ENCODE peak calls at places on chromosome 12, in five cellular contexts. One of them, this sample, is unnamed.

GRCh38 chr12:79309039-79309438 is 381.7 kb downstream of the PAWR start:
- DNase-seq in transverse colon: no peak
- DNase-seq in right cardiac atrium: no peak
- DNase-seq in skeletal muscle cell: no peak
- DNase-seq in retinal pigment epithelial cell: no peak
- DNase-seq in this sample: no peak

GRCh38 chr12:16880864-16881285 is 274.9 kb upstream of the LMO3 start:
- DNase-seq in transverse colon: peak; percentile 20
- DNase-seq in right cardiac atrium: no peak
- DNase-seq in skeletal muscle cell: no peak
- DNase-seq in retinal pigment epithelial cell: peak; percentile 34
- DNase-seq in this sample: peak; percentile 60

GRCh38 chr12:49962861-49963765 is 1.4 kb downstream of the AQP5 start:
- DNase-seq in transverse colon: peak; percentile 66
- DNase-seq in right cardiac atrium: peak; percentile 91
- DNase-seq in skeletal muscle cell: no peak
- DNase-seq in retinal pigment epithelial cell: peak; percentile 66
- DNase-seq in this sample: peak; percentile 90

GRCh38 chr12:68613209-68613904 is 2.7 kb downstream of the RAP1B start:
- DNase-seq in transverse colon: no peak
- DNase-seq in right cardiac atrium: no peak
- DNase-seq in skeletal muscle cell: no peak
- DNase-seq in retinal pigment epithelial cell: no peak
- DNase-seq in this sample: no peak

GRCh38 chr12:42474391-42474790 is 115.2 kb downstream of the PRICKLE1 start:
- DNase-seq in transverse colon: no peak
- DNase-seq in right cardiac atrium: no peak
- DNase-seq in skeletal muscle cell: no peak
- DNase-seq in retinal pigment epithelial cell: no peak
- DNase-seq in this sample: no peak

GRCh38 chr12:53245289-53245688 is 13.3 kb upstream of the RARG start:
- DNase-seq in transverse colon: no peak
- DNase-seq in right cardiac atrium: no peak
- DNase-seq in skeletal muscle cell: no peak
- DNase-seq in retinal pigment epithelial cell: no peak
- DNase-seq in this sample: no peak

GRCh38 chr12:57461326-57461903 is 1.8 kb downstream of the GLI1 start:
- DNase-seq in transverse colon: peak; percentile 78
- DNase-seq in right cardiac atrium: peak; percentile 91
- DNase-seq in skeletal muscle cell: no peak
- DNase-seq in retinal pigment epithelial cell: no peak
- DNase-seq in this sample: no peak

GRCh38 chr12:69821441-69822204 is 3.4 kb upstream of the MYRFL start:
- DNase-seq in transverse colon: no peak
- DNase-seq in right cardiac atrium: no peak
- DNase-seq in skeletal muscle cell: peak; percentile 69
- DNase-seq in retinal pigment epithelial cell: peak; percentile 87
- DNase-seq in this sample: no peak

GRCh38 chr12:42450248-42450647 is 124.3 kb downstream of the PPHLN1 start:
- DNase-seq in transverse colon: no peak
- DNase-seq in right cardiac atrium: no peak
- DNase-seq in skeletal muscle cell: peak; percentile 63
- DNase-seq in retinal pigment epithelial cell: no peak
- DNase-seq in this sample: no peak

GRCh38 chr12:63862187-63863107 is 17.9 kb downstream of the SRGAP1 start:
- DNase-seq in transverse colon: peak; percentile 76
- DNase-seq in right cardiac atrium: peak; percentile 52
- DNase-seq in skeletal muscle cell: no peak
- DNase-seq in retinal pigment epithelial cell: no peak
- DNase-seq in this sample: peak; percentile 76

GRCh38 chr12:43847427-43847826 is 11.5 kb downstream of the TMEM117 start:
- DNase-seq in transverse colon: no peak
- DNase-seq in right cardiac atrium: no peak
- DNase-seq in skeletal muscle cell: no peak
- DNase-seq in retinal pigment epithelial cell: peak; percentile 56
- DNase-seq in this sample: no peak

DNA sequence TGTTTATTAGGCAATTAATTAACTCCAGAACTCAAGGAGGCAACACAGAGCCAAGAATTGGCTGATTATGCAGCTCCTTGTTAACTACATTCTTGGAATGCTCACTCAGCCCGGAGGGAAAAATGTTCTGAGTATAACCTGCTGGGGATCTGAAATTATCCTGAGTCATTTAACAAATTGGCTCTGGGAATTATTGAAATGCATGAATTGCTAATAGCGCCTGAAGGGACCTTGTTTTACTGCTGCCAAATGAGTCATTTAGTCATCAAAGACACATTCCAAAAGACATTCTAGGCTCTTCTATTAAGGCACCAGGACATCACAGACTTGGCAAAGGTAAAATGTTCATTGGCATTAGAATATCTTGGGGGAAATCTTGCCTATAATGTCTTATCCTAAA is 13.0 kb downstream of the TMEM52B start:
- DNase-seq in transverse colon: no peak
- DNase-seq in right cardiac atrium: no peak
- DNase-seq in skeletal muscle cell: no peak
- DNase-seq in retinal pigment epithelial cell: peak; percentile 74
- DNase-seq in this sample: no peak
- H3K4me3 ChIP-seq in transverse colon: no peak overlapping the region
- H3K4me3 ChIP-seq in right cardiac atrium: no peak overlapping the region
- H3K4me3 ChIP-seq in skeletal muscle cell: no peak overlapping the region
- H3K4me3 ChIP-seq in retinal pigment epithelial cell: no peak overlapping the region
- H3K4me3 ChIP-seq in this sample: no peak overlapping the region

GRCh38 chr12:56219840-56220239 is 1.9 kb downstream of the RNF41 start:
- DNase-seq in transverse colon: no peak
- DNase-seq in right cardiac atrium: no peak
- DNase-seq in skeletal muscle cell: no peak
- DNase-seq in retinal pigment epithelial cell: no peak
- DNase-seq in this sample: no peak
- H3K4me3 ChIP-seq in transverse colon: no peak overlapping the region
- H3K4me3 ChIP-seq in right cardiac atrium: no peak overlapping the region
- H3K4me3 ChIP-seq in skeletal muscle cell: no peak overlapping the region
- H3K4me3 ChIP-seq in retinal pigment epithelial cell: peak overlapping the region; percentile 20
- H3K4me3 ChIP-seq in this sample: no peak overlapping the region

DNA sequence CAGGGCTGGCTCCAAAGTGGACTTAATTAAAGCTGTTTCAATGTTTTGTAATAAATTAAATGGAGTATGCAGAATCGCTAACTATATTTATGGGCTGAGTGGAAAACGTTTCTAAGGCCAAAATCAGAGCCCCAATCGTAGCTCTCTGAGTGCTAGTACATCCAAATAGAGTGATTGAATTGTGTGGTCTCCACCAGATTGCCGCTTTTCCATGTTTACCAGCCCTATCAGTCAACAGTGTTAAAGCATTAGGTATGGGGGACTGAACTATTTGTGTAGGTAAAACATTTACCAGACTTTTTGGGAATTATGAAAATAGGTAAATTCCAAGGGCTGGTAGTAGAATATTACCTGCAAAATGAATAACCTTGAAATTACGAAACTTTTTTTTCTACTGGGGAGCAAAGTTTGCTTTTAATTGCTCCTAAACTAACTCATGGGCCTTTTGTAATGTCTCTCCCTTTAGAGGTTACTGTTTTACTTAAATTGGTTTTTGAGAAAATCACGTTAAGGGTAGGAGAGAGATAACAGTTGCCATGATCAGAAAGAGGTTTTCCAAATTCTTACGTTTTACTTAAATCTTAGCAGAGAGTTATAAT is 28.0 kb upstream of the METAP2 start:
- DNase-seq in transverse colon: no peak
- DNase-seq in right cardiac atrium: no peak
- DNase-seq in skeletal muscle cell: no peak
- DNase-seq in retinal pigment epithelial cell: no peak
- DNase-seq in this sample: no peak
- H3K4me3 ChIP-seq in transverse colon: no peak overlapping the region
- H3K4me3 ChIP-seq in right cardiac atrium: no peak overlapping the region
- H3K4me3 ChIP-seq in skeletal muscle cell: no peak overlapping the region
- H3K4me3 ChIP-seq in retinal pigment epithelial cell: no peak overlapping the region
- H3K4me3 ChIP-seq in this sample: no peak overlapping the region

GRCh38 chr12:13238204-13238603 is 41.7 kb downstream of the EMP1 start:
- DNase-seq in transverse colon: no peak
- DNase-seq in right cardiac atrium: no peak
- DNase-seq in skeletal muscle cell: no peak
- DNase-seq in retinal pigment epithelial cell: no peak
- DNase-seq in this sample: no peak
- H3K4me3 ChIP-seq in transverse colon: no peak overlapping the region
- H3K4me3 ChIP-seq in right cardiac atrium: no peak overlapping the region
- H3K4me3 ChIP-seq in skeletal muscle cell: no peak overlapping the region
- H3K4me3 ChIP-seq in retinal pigment epithelial cell: no peak overlapping the region
- H3K4me3 ChIP-seq in this sample: no peak overlapping the region

GRCh38 chr12:6444031-6444430 is 724 bp upstream of the CD27 start:
- DNase-seq in transverse colon: no peak
- DNase-seq in right cardiac atrium: no peak
- DNase-seq in skeletal muscle cell: no peak
- DNase-seq in retinal pigment epithelial cell: no peak
- DNase-seq in this sample: no peak
- H3K4me3 ChIP-seq in transverse colon: no peak overlapping the region
- H3K4me3 ChIP-seq in right cardiac atrium: no peak overlapping the region
- H3K4me3 ChIP-seq in skeletal muscle cell: no peak overlapping the region
- H3K4me3 ChIP-seq in retinal pigment epithelial cell: no peak overlapping the region
- H3K4me3 ChIP-seq in this sample: no peak overlapping the region

GRCh38 chr12:94616217-94616729 is 34.1 kb downstream of the TMCC3 start:
- DNase-seq in transverse colon: peak; percentile 68
- DNase-seq in right cardiac atrium: peak; percentile 63
- DNase-seq in skeletal muscle cell: no peak
- DNase-seq in retinal pigment epithelial cell: no peak
- DNase-seq in this sample: no peak
- H3K4me3 ChIP-seq in transverse colon: peak overlapping the region; percentile 9
- H3K4me3 ChIP-seq in right cardiac atrium: peak overlapping the region; percentile 25
- H3K4me3 ChIP-seq in skeletal muscle cell: no peak overlapping the region
- H3K4me3 ChIP-seq in retinal pigment epithelial cell: peak overlapping the region; percentile 30
- H3K4me3 ChIP-seq in this sample: no peak overlapping the region

GRCh38 chr12:98490491-98491453 is 24.6 kb upstream of the TMPO start:
- DNase-seq in transverse colon: peak; percentile 91
- DNase-seq in right cardiac atrium: peak; percentile 90
- DNase-seq in skeletal muscle cell: no peak
- DNase-seq in retinal pigment epithelial cell: peak; percentile 77
- DNase-seq in this sample: peak; percentile 92
- H3K4me3 ChIP-seq in transverse colon: no peak overlapping the region
- H3K4me3 ChIP-seq in right cardiac atrium: no peak overlapping the region
- H3K4me3 ChIP-seq in skeletal muscle cell: no peak overlapping the region
- H3K4me3 ChIP-seq in retinal pigment epithelial cell: peak overlapping the region; percentile 17
- H3K4me3 ChIP-seq in this sample: no peak overlapping the region

GRCh38 chr12:62730649-62731377 is 204.1 kb downstream of the PPM1H start:
- DNase-seq in transverse colon: no peak
- DNase-seq in right cardiac atrium: no peak
- DNase-seq in skeletal muscle cell: no peak
- DNase-seq in retinal pigment epithelial cell: no peak
- DNase-seq in this sample: no peak
- H3K4me3 ChIP-seq in transverse colon: no peak overlapping the region
- H3K4me3 ChIP-seq in right cardiac atrium: no peak overlapping the region
- H3K4me3 ChIP-seq in skeletal muscle cell: no peak overlapping the region
- H3K4me3 ChIP-seq in retinal pigment epithelial cell: no peak overlapping the region
- H3K4me3 ChIP-seq in this sample: no peak overlapping the region

GRCh38 chr12:74910831-74911230 is 298.8 kb downstream of the KCNC2 start:
- DNase-seq in transverse colon: no peak
- DNase-seq in right cardiac atrium: no peak
- DNase-seq in skeletal muscle cell: no peak
- DNase-seq in retinal pigment epithelial cell: no peak
- DNase-seq in this sample: no peak
- H3K4me3 ChIP-seq in transverse colon: no peak overlapping the region
- H3K4me3 ChIP-seq in right cardiac atrium: no peak overlapping the region
- H3K4me3 ChIP-seq in skeletal muscle cell: no peak overlapping the region
- H3K4me3 ChIP-seq in retinal pigment epithelial cell: no peak overlapping the region
- H3K4me3 ChIP-seq in this sample: no peak overlapping the region

DNA sequence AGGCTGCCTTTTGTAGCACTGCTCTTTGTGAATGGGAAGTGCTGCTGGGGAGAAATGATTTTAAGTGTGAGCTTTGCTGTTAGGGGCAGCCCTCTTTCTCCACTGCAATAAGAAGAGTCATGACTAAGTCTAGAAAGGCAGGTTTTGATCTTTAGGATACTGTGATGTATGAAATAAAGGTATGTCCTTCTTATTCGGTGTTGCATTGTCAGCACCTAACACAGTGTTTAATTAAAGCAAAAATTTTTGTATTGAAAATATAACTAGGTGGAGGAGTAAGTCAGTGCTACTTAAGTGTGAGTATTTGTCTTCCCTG is 81.5 kb downstream of the ETV6 start:
- DNase-seq in transverse colon: no peak
- DNase-seq in right cardiac atrium: no peak
- DNase-seq in skeletal muscle cell: no peak
- DNase-seq in retinal pigment epithelial cell: no peak
- DNase-seq in this sample: no peak
- H3K4me3 ChIP-seq in transverse colon: no peak overlapping the region
- H3K4me3 ChIP-seq in right cardiac atrium: no peak overlapping the region
- H3K4me3 ChIP-seq in skeletal muscle cell: no peak overlapping the region
- H3K4me3 ChIP-seq in retinal pigment epithelial cell: no peak overlapping the region
- H3K4me3 ChIP-seq in this sample: no peak overlapping the region